ENCODE peak calls at places on chromosomes 5 and 9, in five cellular contexts. S is GM23248, O is fibroblast of lung, V is Karpas-422, P is mesenchymal stem cell. R is an unnamed sample.

GRCh38 chr5:125412561-125413535 is 666.4 kb upstream of the ZNF608 start:
- DNase-seq in S (peak), O (peak), V (peak), P (peak), R (peak)

GRCh38 chr5:127186657-127187056 is 103.9 kb upstream of the MEGF10 start:
- DNase-seq in S (no peak), O (peak), V (no peak), P (peak), R (no peak)

GRCh38 chr5:132218321-132218720 is 9.3 kb downstream of the P4HA2 start:
- DNase-seq in S (no peak), O (no peak), V (no peak), P (no peak), R (no peak)

GRCh38 chr5:91098581-91098980 is 284.5 kb downstream of the ARRDC3 start:
- DNase-seq in S (peak), O (no peak), V (no peak), P (no peak), R (no peak)

GRCh38 chr5:179123109-179123426 is 62.9 kb downstream of the ZNF354C start:
- DNase-seq in S (no peak), O (no peak), V (no peak), P (no peak), R (peak)

GRCh38 chr5:175800656-175801081 is 70.7 kb upstream of the CPLX2 start:
- DNase-seq in S (peak), O (peak), V (no peak), P (no peak), R (no peak)

GRCh38 chr9:116282598-116282997 is 129.0 kb downstream of the PAPPA start:
- DNase-seq in S (no peak), O (no peak), V (no peak), P (no peak), R (no peak)

GRCh38 chr9:115855458-115856133 is 298.0 kb upstream of the PAPPA start:
- DNase-seq in S (peak), O (peak), V (no peak), P (no peak), R (no peak)

GRCh38 chr5:106875591-106876297 is 795.0 kb downstream of the EFNA5 start:
- DNase-seq in S (peak), O (no peak), V (peak), P (peak), R (peak)

GRCh38 chr9:133731876-133732321 is 6.3 kb downstream of the SARDH start:
- DNase-seq in S (peak), O (peak), V (peak), P (peak), R (peak)

GRCh38 chr5:55585266-55585610 is 50.5 kb upstream of the PLPP1 start:
- DNase-seq in S (no peak), O (no peak), V (no peak), P (no peak), R (no peak)

GRCh38 chr5:143101740-143102386 is 301.6 kb downstream of the NR3C1 start:
- DNase-seq in S (peak), O (no peak), V (no peak), P (no peak), R (no peak)

GRCh38 chr5:62340392-62340791 is 34.4 kb downstream of the KIF2A start:
- DNase-seq in S (peak), O (no peak), V (peak), P (peak), R (no peak)

GRCh38 chr5:148443998-148444397 is 60.2 kb downstream of the FBXO38 start:
- DNase-seq in S (peak), O (peak), V (peak), P (peak), R (peak)

GRCh38 chr9:124861342-124862229 is at the start of the genes ARPC5L and RPL35:
- DNase-seq in S (peak), O (peak), V (peak), P (peak), R (peak)

GRCh38 chr9:70010015-70010414 is 33.6 kb upstream of the MAMDC2 start:
- DNase-seq in S (no peak), O (peak), V (no peak), P (no peak), R (no peak)

GRCh38 chr9:76913467-76913866 is 7.6 kb upstream of the PRUNE2 start:
- DNase-seq in S (no peak), O (no peak), V (no peak), P (no peak), R (no peak)

GRCh38 chr5:2739360-2740050 is 12.0 kb downstream of the IRX2 start:
- DNase-seq in S (peak), O (no peak), V (no peak), P (no peak), R (peak)

GRCh38 chr5:85337400-85337799 is 952.7 kb upstream of the EDIL3 start:
- DNase-seq in S (no peak), O (no peak), V (no peak), P (no peak), R (no peak)

GRCh38 chr5:145681686-145682085 is 153.5 kb downstream of the PRELID2 start:
- DNase-seq in S (peak), O (peak), V (peak), P (peak), R (peak)

GRCh38 chr5:27266184-27266583 is 227.8 kb upstream of the CDH9 start:
- DNase-seq in S (no peak), O (peak), V (no peak), P (peak), R (no peak)

GRCh38 chr9:70060883-70061507 is 17.3 kb downstream of the MAMDC2 start:
- DNase-seq in S (no peak), O (no peak), V (peak), P (no peak), R (no peak)

DNA sequence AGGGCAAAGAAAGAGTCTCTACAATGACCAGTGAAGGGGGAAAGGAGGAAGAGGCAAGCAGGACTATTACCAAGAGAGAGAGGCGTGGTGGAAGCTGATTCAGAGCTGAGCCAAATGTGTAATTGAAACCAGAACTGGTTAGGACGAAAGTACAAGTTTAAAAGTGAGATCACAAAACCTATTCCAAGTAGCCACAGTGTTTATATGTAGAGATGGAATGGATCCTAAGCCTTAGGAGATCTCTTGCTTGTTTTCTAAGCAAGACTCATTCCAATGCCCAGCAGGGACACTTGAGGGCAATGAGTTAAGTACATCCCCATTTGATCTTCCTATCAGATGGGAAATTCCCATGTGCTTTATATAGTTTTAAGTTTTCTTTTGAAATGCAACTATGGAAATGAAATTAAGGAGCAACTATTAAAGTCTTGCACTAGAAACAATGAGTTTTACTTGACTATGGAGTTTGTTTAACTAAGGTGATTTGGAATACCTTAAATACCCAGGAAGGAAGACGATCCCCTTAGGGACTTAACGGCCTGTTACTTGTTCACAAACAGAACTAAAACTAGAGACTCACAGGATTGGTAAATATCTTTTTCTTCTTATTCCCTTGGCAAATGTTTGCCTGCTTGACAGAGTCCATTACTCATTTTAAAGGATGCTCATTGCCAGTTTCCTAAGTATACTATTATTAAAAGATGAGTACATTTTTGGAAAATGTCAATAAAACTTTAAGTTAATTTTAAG is 51.1 kb upstream of the SNX2 start:
- DNase-seq in S (peak), O (peak), V (no peak), P (no peak), R (no peak)
- H3K9ac ChIP-seq in S (peak), O (no peak), V (no peak), P (peak), R (no peak)

GRCh38 chr9:126663661-126664072 is 49.9 kb downstream of the LMX1B start:
- DNase-seq in S (no peak), O (no peak), V (no peak), P (no peak), R (no peak)

GRCh38 chr9:126661122-126661520 is 47.4 kb downstream of the LMX1B start:
- DNase-seq in S (no peak), O (no peak), V (no peak), P (no peak), R (no peak)

GRCh38 chr9:126661521-126662251 is 48.0 kb downstream of the LMX1B start:
- DNase-seq in S (peak), O (peak), V (no peak), P (no peak), R (peak)

GRCh38 chr9:126658201-126658600 is 44.5 kb downstream of the LMX1B start:
- DNase-seq in S (no peak), O (no peak), V (no peak), P (no peak), R (no peak)

DNA sequence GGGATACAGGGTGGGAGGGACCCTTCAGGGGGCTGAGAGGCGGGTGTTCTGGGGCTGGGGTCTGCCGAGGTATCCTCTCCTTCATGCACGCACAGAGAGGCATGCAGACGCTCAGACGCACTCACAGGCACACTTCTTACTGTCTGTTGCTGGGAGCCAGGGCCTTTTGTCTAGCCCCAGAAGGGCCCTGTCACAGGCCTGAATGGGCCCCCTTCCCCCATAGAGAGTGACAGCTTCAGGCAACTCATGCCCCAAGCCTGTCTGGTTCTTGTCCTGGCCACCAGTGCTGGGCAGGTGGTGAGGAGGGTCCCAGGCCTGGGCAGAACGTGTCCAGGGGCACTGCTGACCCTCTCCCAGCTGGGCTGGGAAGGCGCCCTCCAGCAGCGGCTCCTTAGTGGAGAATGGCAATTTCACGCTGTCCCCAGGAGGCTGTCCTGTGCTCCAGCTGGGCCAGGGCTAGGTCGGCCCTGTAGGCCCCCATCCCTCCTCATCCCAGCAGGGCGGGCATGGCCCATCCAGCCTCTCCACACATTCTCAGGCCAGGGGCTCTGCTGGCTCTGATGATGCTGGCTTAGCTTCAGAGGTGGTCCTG is 45.3 kb downstream of the LMX1B start:
- DNase-seq in S (no peak), O (no peak), V (no peak), P (no peak), R (no peak)
- H3K9ac ChIP-seq in S (no peak), O (no peak), V (no peak), P (no peak), R (no peak)

GRCh38 chr9:113573303-113573958 is 109.9 kb downstream of the RGS3 start:
- DNase-seq in S (no peak), O (no peak), V (no peak), P (no peak), R (peak)
- H3K9ac ChIP-seq in S (no peak), O (no peak), V (no peak), P (no peak), R (no peak)

GRCh38 chr5:150490754-150491153 is 17.2 kb upstream of the NDST1 start:
- DNase-seq in S (peak), O (no peak), V (no peak), P (no peak), R (no peak)

GRCh38 chr5:150490296-150490669 is 17.6 kb upstream of the NDST1 start:
- DNase-seq in S (peak), O (no peak), V (no peak), P (no peak), R (no peak)

GRCh38 chr5:150487199-150488061 is 20.5 kb upstream of the NDST1 start:
- DNase-seq in S (peak), O (no peak), V (peak), P (peak), R (no peak)

GRCh38 chr5:150488519-150489357 is 19.2 kb upstream of the NDST1 start:
- DNase-seq in S (peak), O (peak), V (no peak), P (peak), R (no peak)

DNA sequence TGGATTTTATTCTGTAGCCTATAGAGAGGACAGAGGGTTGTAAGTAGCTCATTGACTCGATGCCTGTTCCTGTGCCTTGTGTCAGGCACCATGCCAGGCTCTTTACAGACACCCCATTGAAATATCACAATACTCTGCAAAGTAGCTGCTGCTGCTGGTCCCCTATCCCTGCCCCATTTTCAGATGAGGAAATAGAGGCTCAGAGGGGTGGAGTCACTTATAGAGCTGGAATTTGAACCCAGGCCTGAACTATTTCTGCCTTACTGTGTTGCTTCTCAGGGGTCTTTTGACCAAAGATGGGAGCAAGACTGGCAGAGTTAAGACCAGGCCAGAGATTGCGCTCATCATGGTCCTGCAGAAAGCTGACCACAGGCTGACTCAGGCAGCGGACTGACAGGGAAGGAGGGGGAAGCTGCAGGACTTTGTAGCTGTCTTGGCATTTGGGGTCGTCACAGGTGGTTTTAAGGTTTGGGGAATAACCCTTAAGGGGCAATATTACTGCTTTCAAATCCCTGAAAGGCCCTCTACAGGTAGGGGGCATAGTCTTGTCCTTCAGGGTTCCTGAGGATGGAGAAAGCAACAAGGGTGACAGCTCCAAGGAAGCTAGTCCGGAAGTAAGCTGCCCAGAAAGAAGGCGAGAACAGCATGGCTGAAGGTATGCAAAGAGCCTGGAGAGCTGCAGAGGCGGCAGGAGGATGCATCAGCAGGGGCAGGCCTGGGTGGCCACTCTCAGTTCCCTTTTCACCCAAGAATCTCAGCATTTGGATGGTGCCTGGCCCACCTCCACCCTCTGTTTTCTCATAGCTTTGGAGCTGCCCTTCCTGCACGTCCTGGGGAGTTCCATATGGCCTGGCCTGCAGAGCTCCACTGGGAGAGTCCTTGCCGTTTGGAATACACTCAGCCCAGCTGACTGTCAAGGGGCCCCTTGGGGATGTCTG is 18.3 kb upstream of the NDST1 start:
- DNase-seq in S (peak), O (peak), V (peak), P (peak), R (peak)
- H3K9ac ChIP-seq in S (peak), O (no peak), V (peak), P (peak), R (no peak)

GRCh38 chr9:137405677-137406081 is 17.3 kb downstream of the EXD3 start:
- DNase-seq in S (no peak), O (no peak), V (no peak), P (no peak), R (no peak)

GRCh38 chr9:137408651-137409405 is 14.1 kb downstream of the EXD3 start:
- DNase-seq in S (no peak), O (no peak), V (no peak), P (no peak), R (no peak)

GRCh38 chr9:137407590-137408300 is 15.2 kb downstream of the EXD3 start:
- DNase-seq in S (peak), O (no peak), V (no peak), P (no peak), R (no peak)

GRCh38 chr9:137406085-137406773 is 16.7 kb downstream of the EXD3 start:
- DNase-seq in S (no peak), O (no peak), V (no peak), P (no peak), R (no peak)

GRCh38 chr9:137406876-137407589 is 15.9 kb downstream of the EXD3 start:
- DNase-seq in S (peak), O (peak), V (no peak), P (peak), R (peak)
- H3K9ac ChIP-seq in S (peak), O (peak), V (no peak), P (peak), R (no peak)

DNA sequence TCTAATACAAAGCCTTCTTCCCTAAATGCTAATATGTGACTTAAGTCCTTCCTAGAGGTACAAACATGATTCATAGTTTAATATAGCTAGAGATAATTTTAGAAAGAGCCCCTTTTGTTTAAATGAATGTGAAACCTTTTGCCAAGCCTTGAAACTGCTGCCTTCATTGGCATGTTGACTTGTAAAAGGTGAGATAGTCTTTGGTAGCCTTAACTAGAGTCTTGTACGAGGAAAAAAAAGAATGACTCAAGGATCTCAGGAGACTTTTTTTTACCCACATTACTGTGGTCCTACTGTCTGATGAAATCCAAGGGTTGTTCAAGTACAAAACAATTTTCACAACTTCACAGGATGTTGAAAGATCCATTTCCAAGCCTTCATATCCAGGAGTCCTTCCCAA is 61.2 kb upstream of the FST start:
- DNase-seq in S (peak), O (peak), V (no peak), P (peak), R (no peak)
- H3K9ac ChIP-seq in S (peak), O (peak), V (no peak), P (peak), R (no peak)

GRCh38 chr5:38985909-38986452 is 88.2 kb downstream of the RICTOR start:
- DNase-seq in S (no peak), O (no peak), V (no peak), P (no peak), R (no peak)
- H3K9ac ChIP-seq in S (no peak), O (no peak), V (no peak), P (no peak), R (no peak)

DNA sequence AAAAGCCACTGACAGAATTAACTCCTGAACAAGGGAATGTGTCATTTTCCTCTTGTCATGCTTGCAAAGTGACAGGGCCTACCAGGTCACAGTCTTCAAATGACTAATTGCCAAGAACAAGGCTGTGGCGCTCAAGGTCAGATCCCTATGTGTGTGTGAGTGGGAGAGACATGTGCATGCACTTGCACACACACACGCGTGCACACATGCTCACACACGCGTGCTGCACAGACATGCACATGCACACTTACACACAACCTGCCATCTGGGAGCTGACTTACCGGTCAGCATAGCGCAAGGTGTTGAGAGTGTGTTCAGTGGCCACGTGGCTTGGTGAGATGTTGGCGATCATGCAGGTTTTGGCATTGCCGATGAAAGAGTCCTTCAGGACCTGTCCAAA is 69.8 kb downstream of the KIF24 start:
- DNase-seq in S (no peak), O (no peak), V (no peak), P (no peak), R (no peak)
- H3K9ac ChIP-seq in S (no peak), O (no peak), V (no peak), P (no peak), R (no peak)

GRCh38 chr9:81498576-81498975 is 190.8 kb downstream of the TLE1 start:
- DNase-seq in S (no peak), O (no peak), V (no peak), P (no peak), R (no peak)

GRCh38 chr9:81499571-81499970 is 189.8 kb downstream of the TLE1 start:
- DNase-seq in S (no peak), O (no peak), V (no peak), P (no peak), R (no peak)

GRCh38 chr9:81497096-81497495 is 192.3 kb downstream of the TLE1 start:
- DNase-seq in S (peak), O (peak), V (no peak), P (peak), R (no peak)

DNA sequence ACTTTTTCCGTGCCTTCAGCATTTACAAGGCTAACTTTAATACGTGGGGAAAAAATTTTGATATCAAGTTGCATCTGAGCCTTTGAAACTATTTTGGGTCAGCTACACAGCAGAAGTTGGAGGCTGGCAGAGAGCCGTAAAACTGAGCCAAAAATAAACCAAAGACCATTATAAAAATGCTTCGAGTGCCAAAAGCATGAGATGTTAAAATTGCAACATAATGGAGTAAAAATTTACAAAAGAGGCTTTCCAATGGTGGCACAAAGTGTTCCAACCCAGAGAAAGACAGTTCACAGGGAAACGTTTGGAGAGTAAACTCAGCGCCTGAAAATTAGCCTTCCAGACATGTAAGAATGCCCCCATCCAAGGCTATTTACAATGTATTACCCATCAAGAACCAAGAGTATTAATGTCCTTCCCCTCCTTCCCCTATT is 190.3 kb downstream of the TLE1 start:
- DNase-seq in S (peak), O (peak), V (no peak), P (peak), R (no peak)
- H3K9ac ChIP-seq in S (no peak), O (no peak), V (no peak), P (no peak), R (no peak)

GRCh38 chr5:172634106-172634899 is 6.8 kb upstream of the NEURL1B start:
- DNase-seq in S (no peak), O (no peak), V (no peak), P (no peak), R (no peak)
- H3K9ac ChIP-seq in S (no peak), O (no peak), V (no peak), P (no peak), R (no peak)

R was measured in endodermal cell.